ENCODE peak calls at places on chromosomes 16 and 17, in nine cellular contexts. One of them, this sample, is unnamed.
A peak's percentile ranks its signal among the peaks of the same experiment; 100 is the strongest.

GRCh38 chr17:12812877-12813276 is 23.6 kb downstream of the ARHGAP44 start:
- DNase-seq in glomerular endothelial cell: no peak
- DNase-seq in left ventricle myocardium inferior: no peak
- DNase-seq in HuH-7: no peak
- DNase-seq in NCI-H69: no peak
- DNase-seq in naive thymus-derived CD4-positive, alpha-beta T cell: no peak
- DNase-seq in NCI-H2029 treated with DMSO at 0.1 percent for 48 hours: no peak
- DNase-seq in stimulated activated CD4-positive, alpha-beta T cell treated with anti-CD3 and anti-CD28 coated beads, Interleukin-2, amount 100 ng/mL, for 48 hours: no peak
- DNase-seq in activated CD8-positive, alpha-beta T cell treated with anti-CD3 and anti-CD28 coated beads, Interleukin-2, amount 10 ng/mL, durations not matched to agents 7 days and 5 days: no peak
- DNase-seq in this sample: no peak

GRCh38 chr16:68893710-68894705 is 50.7 kb downstream of the TANGO6 start:
- DNase-seq in glomerular endothelial cell: no peak
- DNase-seq in left ventricle myocardium inferior: peak; percentile 40
- DNase-seq in HuH-7: peak; percentile 61
- DNase-seq in NCI-H69: no peak
- DNase-seq in naive thymus-derived CD4-positive, alpha-beta T cell: no peak
- DNase-seq in NCI-H2029 treated with DMSO at 0.1 percent for 48 hours: no peak
- DNase-seq in stimulated activated CD4-positive, alpha-beta T cell treated with anti-CD3 and anti-CD28 coated beads, Interleukin-2, amount 100 ng/mL, for 48 hours: no peak
- DNase-seq in activated CD8-positive, alpha-beta T cell treated with anti-CD3 and anti-CD28 coated beads, Interleukin-2, amount 10 ng/mL, durations not matched to agents 7 days and 5 days: peak; percentile 22
- DNase-seq in this sample: no peak

GRCh38 chr17:18187816-18188761 is 4.5 kb downstream of the ALKBH5 start:
- DNase-seq in glomerular endothelial cell: no peak
- DNase-seq in left ventricle myocardium inferior: peak; percentile 29
- DNase-seq in HuH-7: no peak
- DNase-seq in NCI-H69: no peak
- DNase-seq in naive thymus-derived CD4-positive, alpha-beta T cell: no peak
- DNase-seq in NCI-H2029 treated with DMSO at 0.1 percent for 48 hours: no peak
- DNase-seq in stimulated activated CD4-positive, alpha-beta T cell treated with anti-CD3 and anti-CD28 coated beads, Interleukin-2, amount 100 ng/mL, for 48 hours: no peak
- DNase-seq in activated CD8-positive, alpha-beta T cell treated with anti-CD3 and anti-CD28 coated beads, Interleukin-2, amount 10 ng/mL, durations not matched to agents 7 days and 5 days: no peak
- DNase-seq in this sample: no peak

GRCh38 chr17:43713494-43714162 is 45.0 kb downstream of the SOST start:
- DNase-seq in glomerular endothelial cell: no peak
- DNase-seq in left ventricle myocardium inferior: peak; percentile 40
- DNase-seq in HuH-7: peak; percentile 67
- DNase-seq in NCI-H69: peak; percentile 54
- DNase-seq in naive thymus-derived CD4-positive, alpha-beta T cell: no peak
- DNase-seq in NCI-H2029 treated with DMSO at 0.1 percent for 48 hours: no peak
- DNase-seq in stimulated activated CD4-positive, alpha-beta T cell treated with anti-CD3 and anti-CD28 coated beads, Interleukin-2, amount 100 ng/mL, for 48 hours: peak; percentile 21
- DNase-seq in activated CD8-positive, alpha-beta T cell treated with anti-CD3 and anti-CD28 coated beads, Interleukin-2, amount 10 ng/mL, durations not matched to agents 7 days and 5 days: peak; percentile 32
- DNase-seq in this sample: no peak

GRCh38 chr17:40480501-40481003 is 20.9 kb downstream of the TNS4 start:
- DNase-seq in glomerular endothelial cell: no peak
- DNase-seq in left ventricle myocardium inferior: no peak
- DNase-seq in HuH-7: no peak
- DNase-seq in NCI-H69: peak; percentile 71
- DNase-seq in naive thymus-derived CD4-positive, alpha-beta T cell: peak; percentile 93
- DNase-seq in NCI-H2029 treated with DMSO at 0.1 percent for 48 hours: no peak
- DNase-seq in stimulated activated CD4-positive, alpha-beta T cell treated with anti-CD3 and anti-CD28 coated beads, Interleukin-2, amount 100 ng/mL, for 48 hours: peak; percentile 74
- DNase-seq in activated CD8-positive, alpha-beta T cell treated with anti-CD3 and anti-CD28 coated beads, Interleukin-2, amount 10 ng/mL, durations not matched to agents 7 days and 5 days: peak; percentile 91
- DNase-seq in this sample: peak; percentile 59

GRCh38 chr17:80941743-80942211 is 49.9 kb upstream of the CHMP6 start:
- DNase-seq in glomerular endothelial cell: no peak
- DNase-seq in left ventricle myocardium inferior: no peak
- DNase-seq in HuH-7: no peak
- DNase-seq in NCI-H69: no peak
- DNase-seq in naive thymus-derived CD4-positive, alpha-beta T cell: no peak
- DNase-seq in NCI-H2029 treated with DMSO at 0.1 percent for 48 hours: no peak
- DNase-seq in stimulated activated CD4-positive, alpha-beta T cell treated with anti-CD3 and anti-CD28 coated beads, Interleukin-2, amount 100 ng/mL, for 48 hours: no peak
- DNase-seq in activated CD8-positive, alpha-beta T cell treated with anti-CD3 and anti-CD28 coated beads, Interleukin-2, amount 10 ng/mL, durations not matched to agents 7 days and 5 days: no peak
- DNase-seq in this sample: no peak

GRCh38 chr17:48194097-48194550 is 86.6 kb downstream of the SNX11 start:
- DNase-seq in glomerular endothelial cell: no peak
- DNase-seq in left ventricle myocardium inferior: no peak
- DNase-seq in HuH-7: no peak
- DNase-seq in NCI-H69: peak; percentile 84
- DNase-seq in naive thymus-derived CD4-positive, alpha-beta T cell: peak; percentile 6
- DNase-seq in NCI-H2029 treated with DMSO at 0.1 percent for 48 hours: peak; percentile 16
- DNase-seq in stimulated activated CD4-positive, alpha-beta T cell treated with anti-CD3 and anti-CD28 coated beads, Interleukin-2, amount 100 ng/mL, for 48 hours: no peak
- DNase-seq in activated CD8-positive, alpha-beta T cell treated with anti-CD3 and anti-CD28 coated beads, Interleukin-2, amount 10 ng/mL, durations not matched to agents 7 days and 5 days: peak; percentile 40
- DNase-seq in this sample: no peak

GRCh38 chr17:1617620-1618174 is 10.9 kb downstream of the SLC43A2 start:
- DNase-seq in glomerular endothelial cell: peak; percentile 61
- DNase-seq in left ventricle myocardium inferior: no peak
- DNase-seq in HuH-7: no peak
- DNase-seq in NCI-H69: no peak
- DNase-seq in naive thymus-derived CD4-positive, alpha-beta T cell: no peak
- DNase-seq in NCI-H2029 treated with DMSO at 0.1 percent for 48 hours: no peak
- DNase-seq in stimulated activated CD4-positive, alpha-beta T cell treated with anti-CD3 and anti-CD28 coated beads, Interleukin-2, amount 100 ng/mL, for 48 hours: no peak
- DNase-seq in activated CD8-positive, alpha-beta T cell treated with anti-CD3 and anti-CD28 coated beads, Interleukin-2, amount 10 ng/mL, durations not matched to agents 7 days and 5 days: no peak
- DNase-seq in this sample: peak; percentile 88

GRCh38 chr17:79874329-79874981 is 35.2 kb upstream of the CBX4 start:
- DNase-seq in glomerular endothelial cell: no peak
- DNase-seq in left ventricle myocardium inferior: no peak
- DNase-seq in HuH-7: peak; percentile 90
- DNase-seq in NCI-H69: peak; percentile 68
- DNase-seq in naive thymus-derived CD4-positive, alpha-beta T cell: no peak
- DNase-seq in NCI-H2029 treated with DMSO at 0.1 percent for 48 hours: no peak
- DNase-seq in stimulated activated CD4-positive, alpha-beta T cell treated with anti-CD3 and anti-CD28 coated beads, Interleukin-2, amount 100 ng/mL, for 48 hours: no peak
- DNase-seq in activated CD8-positive, alpha-beta T cell treated with anti-CD3 and anti-CD28 coated beads, Interleukin-2, amount 10 ng/mL, durations not matched to agents 7 days and 5 days: peak; percentile 53
- DNase-seq in this sample: peak; percentile 72

GRCh38 chr16:65285128-65286120 is 163.6 kb upstream of the CDH11 start:
- DNase-seq in glomerular endothelial cell: no peak
- DNase-seq in left ventricle myocardium inferior: peak; percentile 32
- DNase-seq in HuH-7: no peak
- DNase-seq in NCI-H69: no peak
- DNase-seq in naive thymus-derived CD4-positive, alpha-beta T cell: no peak
- DNase-seq in NCI-H2029 treated with DMSO at 0.1 percent for 48 hours: no peak
- DNase-seq in stimulated activated CD4-positive, alpha-beta T cell treated with anti-CD3 and anti-CD28 coated beads, Interleukin-2, amount 100 ng/mL, for 48 hours: no peak
- DNase-seq in activated CD8-positive, alpha-beta T cell treated with anti-CD3 and anti-CD28 coated beads, Interleukin-2, amount 10 ng/mL, durations not matched to agents 7 days and 5 days: no peak
- DNase-seq in this sample: no peak

GRCh38 chr16:77919761-77920415 is 102.5 kb upstream of the CLEC3A start:
- DNase-seq in glomerular endothelial cell: no peak
- DNase-seq in left ventricle myocardium inferior: no peak
- DNase-seq in HuH-7: no peak
- DNase-seq in NCI-H69: no peak
- DNase-seq in naive thymus-derived CD4-positive, alpha-beta T cell: no peak
- DNase-seq in NCI-H2029 treated with DMSO at 0.1 percent for 48 hours: no peak
- DNase-seq in stimulated activated CD4-positive, alpha-beta T cell treated with anti-CD3 and anti-CD28 coated beads, Interleukin-2, amount 100 ng/mL, for 48 hours: no peak
- DNase-seq in activated CD8-positive, alpha-beta T cell treated with anti-CD3 and anti-CD28 coated beads, Interleukin-2, amount 10 ng/mL, durations not matched to agents 7 days and 5 days: no peak
- DNase-seq in this sample: no peak

GRCh38 chr17:37743612-37743874 is 1.3 kb downstream of the HNF1B start:
- DNase-seq in glomerular endothelial cell: no peak
- DNase-seq in left ventricle myocardium inferior: no peak
- DNase-seq in HuH-7: peak; percentile 67
- DNase-seq in NCI-H69: peak; percentile 41
- DNase-seq in naive thymus-derived CD4-positive, alpha-beta T cell: no peak
- DNase-seq in NCI-H2029 treated with DMSO at 0.1 percent for 48 hours: no peak
- DNase-seq in stimulated activated CD4-positive, alpha-beta T cell treated with anti-CD3 and anti-CD28 coated beads, Interleukin-2, amount 100 ng/mL, for 48 hours: no peak
- DNase-seq in activated CD8-positive, alpha-beta T cell treated with anti-CD3 and anti-CD28 coated beads, Interleukin-2, amount 10 ng/mL, durations not matched to agents 7 days and 5 days: no peak
- DNase-seq in this sample: peak; percentile 88

This sample was measured in A549.